ENCODE peak calls at places on chromosomes 12 and 14, in six cellular contexts. One of them, this sample, is unnamed.

GRCh38 chr14:105374389-105374788 is 23.9 kb upstream of the TEX22 start:
- DNase-seq in HEK293T: no peak
- DNase-seq in Kasumi-1: no peak
- DNase-seq in tibial artery: no peak
- DNase-seq in SK-N-DZ: no peak
- DNase-seq in neuronal stem cell: no peak
- DNase-seq in this sample: no peak

GRCh38 chr14:69882915-69883314 is 3.7 kb downstream of the SMOC1 start:
- DNase-seq in HEK293T: no peak
- DNase-seq in Kasumi-1: no peak
- DNase-seq in tibial artery: no peak
- DNase-seq in SK-N-DZ: no peak
- DNase-seq in neuronal stem cell: no peak
- DNase-seq in this sample: no peak

GRCh38 chr14:90039253-90040010 is 22.4 kb upstream of the KCNK13 start:
- DNase-seq in HEK293T: no peak
- DNase-seq in Kasumi-1: no peak
- DNase-seq in tibial artery: no peak
- DNase-seq in SK-N-DZ: no peak
- DNase-seq in neuronal stem cell: no peak
- DNase-seq in this sample: no peak

GRCh38 chr12:40105515-40106201 is at the start of gene SLC2A13:
- DNase-seq in HEK293T: peak
- DNase-seq in Kasumi-1: peak
- DNase-seq in tibial artery: peak
- DNase-seq in SK-N-DZ: peak
- DNase-seq in neuronal stem cell: peak
- DNase-seq in this sample: peak

GRCh38 chr14:80637726-80638619 is 303.6 kb downstream of the CEP128 start:
- DNase-seq in HEK293T: no peak
- DNase-seq in Kasumi-1: no peak
- DNase-seq in tibial artery: no peak
- DNase-seq in SK-N-DZ: peak
- DNase-seq in neuronal stem cell: no peak
- DNase-seq in this sample: no peak

GRCh38 chr14:29054119-29054518 is 287.5 kb downstream of the FOXG1 start:
- DNase-seq in HEK293T: no peak
- DNase-seq in Kasumi-1: no peak
- DNase-seq in tibial artery: no peak
- DNase-seq in SK-N-DZ: no peak
- DNase-seq in neuronal stem cell: no peak
- DNase-seq in this sample: no peak

GRCh38 chr14:101926620-101927019 is 37.8 kb upstream of the DYNC1H1 start:
- DNase-seq in HEK293T: no peak
- DNase-seq in Kasumi-1: no peak
- DNase-seq in tibial artery: no peak
- DNase-seq in SK-N-DZ: no peak
- DNase-seq in neuronal stem cell: no peak
- DNase-seq in this sample: no peak

GRCh38 chr14:51950007-51950406 is 39.3 kb upstream of the RTRAF start:
- DNase-seq in HEK293T: no peak
- DNase-seq in Kasumi-1: no peak
- DNase-seq in tibial artery: no peak
- DNase-seq in SK-N-DZ: no peak
- DNase-seq in neuronal stem cell: no peak
- DNase-seq in this sample: no peak

GRCh38 chr12:109731231-109731731 is 17.7 kb downstream of the FAM222A start:
- DNase-seq in HEK293T: no peak
- DNase-seq in Kasumi-1: no peak
- DNase-seq in tibial artery: no peak
- DNase-seq in SK-N-DZ: no peak
- DNase-seq in neuronal stem cell: no peak
- DNase-seq in this sample: no peak

GRCh38 chr12:9646794-9647622 is 22.5 kb upstream of the CLEC2D start:
- DNase-seq in HEK293T: no peak
- DNase-seq in Kasumi-1: no peak
- DNase-seq in tibial artery: no peak
- DNase-seq in SK-N-DZ: peak
- DNase-seq in neuronal stem cell: peak
- DNase-seq in this sample: no peak

GRCh38 chr12:95173392-95174251 is 43.6 kb downstream of the FGD6 start:
- DNase-seq in HEK293T: no peak
- DNase-seq in Kasumi-1: no peak
- DNase-seq in tibial artery: no peak
- DNase-seq in SK-N-DZ: peak
- DNase-seq in neuronal stem cell: no peak
- DNase-seq in this sample: peak

GRCh38 chr14:38950676-38951075 is 152.4 kb downstream of the SEC23A start:
- DNase-seq in HEK293T: no peak
- DNase-seq in Kasumi-1: no peak
- DNase-seq in tibial artery: no peak
- DNase-seq in SK-N-DZ: no peak
- DNase-seq in neuronal stem cell: no peak
- DNase-seq in this sample: no peak

GRCh38 chr14:56341766-56342418 is 223.7 kb downstream of the PELI2 start:
- DNase-seq in HEK293T: no peak
- DNase-seq in Kasumi-1: no peak
- DNase-seq in tibial artery: no peak
- DNase-seq in SK-N-DZ: no peak
- DNase-seq in neuronal stem cell: no peak
- DNase-seq in this sample: no peak

GRCh38 chr12:131828671-131829350 is 618 bp downstream of the MMP17 start:
- DNase-seq in HEK293T: no peak
- DNase-seq in Kasumi-1: peak
- DNase-seq in tibial artery: no peak
- DNase-seq in SK-N-DZ: no peak
- DNase-seq in neuronal stem cell: no peak
- DNase-seq in this sample: no peak

GRCh38 chr14:32697704-32698103 is 241.0 kb upstream of the NPAS3 start:
- DNase-seq in HEK293T: no peak
- DNase-seq in Kasumi-1: no peak
- DNase-seq in tibial artery: no peak
- DNase-seq in SK-N-DZ: no peak
- DNase-seq in neuronal stem cell: no peak
- DNase-seq in this sample: no peak

GRCh38 chr14:103562135-103562384 is 397 bp downstream of the BAG5 start:
- DNase-seq in HEK293T: no peak
- DNase-seq in Kasumi-1: no peak
- DNase-seq in tibial artery: no peak
- DNase-seq in SK-N-DZ: no peak
- DNase-seq in neuronal stem cell: no peak
- DNase-seq in this sample: no peak

GRCh38 chr12:44847888-44848770 is 28.0 kb downstream of the NELL2 start:
- DNase-seq in HEK293T: no peak
- DNase-seq in Kasumi-1: no peak
- DNase-seq in tibial artery: no peak
- DNase-seq in SK-N-DZ: no peak
- DNase-seq in neuronal stem cell: no peak
- DNase-seq in this sample: no peak

GRCh38 chr14:39211109-39211741 is 22.5 kb upstream of the MIA2 start:
- DNase-seq in HEK293T: no peak
- DNase-seq in Kasumi-1: no peak
- DNase-seq in tibial artery: no peak
- DNase-seq in SK-N-DZ: no peak
- DNase-seq in neuronal stem cell: no peak
- DNase-seq in this sample: no peak

GRCh38 chr14:90785876-90786450 is 30.3 kb downstream of the TTC7B start:
- DNase-seq in HEK293T: no peak
- DNase-seq in Kasumi-1: no peak
- DNase-seq in tibial artery: no peak
- DNase-seq in SK-N-DZ: no peak
- DNase-seq in neuronal stem cell: no peak
- DNase-seq in this sample: no peak